ENCODE peak calls at places on chromosomes 11 and 22, in eight cellular contexts. X, Q, W, Z, G, M, D and I are unnamed samples.

GRCh38 chr11:83070044-83070877 is 1.4 kb downstream of the RAB30 start:
- DNase-seq in X (no peak), Q (peak; percentile 63), W (peak; percentile 45), Z (peak; percentile 50), G (no peak), M (no peak), D (no peak), I (no peak)

GRCh38 chr22:39928556-39929401 is 27.9 kb downstream of the GRAP2 start:
- DNase-seq in X (no peak), Q (no peak), W (no peak), Z (no peak), G (no peak), M (no peak), D (no peak), I (no peak)

GRCh38 chr11:131356201-131356600 is 14.2 kb upstream of the NTM start:
- DNase-seq in X (no peak), Q (peak; percentile 83), W (no peak), Z (peak; percentile 18), G (no peak), M (no peak), D (no peak), I (no peak)

GRCh38 chr11:95790933-95791247 is 592 bp downstream of the CEP57 start:
- DNase-seq in X (peak; percentile 77), Q (peak; percentile 61), W (peak; percentile 56), Z (peak; percentile 30), G (no peak), M (peak; percentile 87), D (no peak), I (peak; percentile 34)

GRCh38 chr11:44286268-44286880 is 23.6 kb downstream of the ALX4 start:
- DNase-seq in X (peak; percentile 36), Q (no peak), W (peak; percentile 70), Z (peak; percentile 38), G (peak; percentile 87), M (peak; percentile 79), D (peak; percentile 23), I (peak; percentile 88)

GRCh38 chr11:134498326-134499139 is 86.5 kb upstream of the B3GAT1 start:
- DNase-seq in X (peak; percentile 3), Q (no peak), W (no peak), Z (no peak), G (peak; percentile 53), M (no peak), D (peak; percentile 77), I (no peak)

GRCh38 chr11:28835790-28836189 is 727.6 kb downstream of the METTL15 start:
- DNase-seq in X (no peak), Q (peak; percentile 68), W (peak; percentile 75), Z (peak; percentile 30), G (no peak), M (no peak), D (no peak), I (no peak)

GRCh38 chr11:45158210-45158644 is 11.8 kb downstream of the PRDM11 start:
- DNase-seq in X (peak; percentile 68), Q (no peak), W (no peak), Z (no peak), G (peak; percentile 70), M (no peak), D (no peak), I (no peak)

GRCh38 chr11:66539526-66539925 is 6.3 kb downstream of the ZDHHC24 start:
- DNase-seq in X (no peak), Q (no peak), W (no peak), Z (no peak), G (no peak), M (no peak), D (no peak), I (no peak)

GRCh38 chr11:15963266-15963665 is 393.1 kb downstream of the SOX6 start:
- DNase-seq in X (no peak), Q (no peak), W (no peak), Z (no peak), G (no peak), M (no peak), D (no peak), I (no peak)

GRCh38 chr11:88175707-88176066 is 444 bp upstream of the RAB38 start:
- DNase-seq in X (no peak), Q (peak; percentile 33), W (no peak), Z (no peak), G (no peak), M (no peak), D (no peak), I (peak; percentile 26)

GRCh38 chr11:75565221-75565814 is 3.3 kb downstream of the SERPINH1 start:
- DNase-seq in X (peak; percentile 75), Q (peak; percentile 68), W (peak; percentile 38), Z (peak; percentile 82), G (no peak), M (no peak), D (no peak), I (no peak)

GRCh38 chr22:37913233-37913721 is 7.2 kb downstream of the MICALL1 start:
- DNase-seq in X (no peak), Q (no peak), W (no peak), Z (no peak), G (no peak), M (no peak), D (no peak), I (no peak)

GRCh38 chr11:106399075-106399500 is 321.6 kb downstream of the AASDHPPT start:
- DNase-seq in X (peak; percentile 35), Q (peak; percentile 100), W (peak; percentile 86), Z (peak; percentile 99), G (no peak), M (no peak), D (no peak), I (no peak)

GRCh38 chr22:24942301-24942700 is 4.2 kb downstream of the LHFPL7 start:
- DNase-seq in X (no peak), Q (no peak), W (no peak), Z (no peak), G (no peak), M (no peak), D (no peak), I (no peak)

GRCh38 chr22:50473855-50474671 is 772 bp downstream of the SBF1 start:
- DNase-seq in X (no peak), Q (peak; percentile 49), W (no peak), Z (peak; percentile 42), G (peak; percentile 86), M (peak; percentile 36), D (no peak), I (peak; percentile 63)

GRCh38 chr22:29877620-29878019 is 5.4 kb upstream of the MTMR3 start:
- DNase-seq in X (no peak), Q (peak; percentile 48), W (no peak), Z (peak; percentile 6), G (no peak), M (peak; percentile 25), D (no peak), I (no peak)

GRCh38 chr11:60706931-60707330 is 7.5 kb downstream of the MS4A8 start:
- DNase-seq in X (no peak), Q (no peak), W (no peak), Z (no peak), G (no peak), M (no peak), D (no peak), I (no peak)
- TF ChIP-seq CTCF in X (no peak), Q (no peak), W (no peak), Z (no peak), G (no peak), M (no peak), D (no peak), I (no peak)

GRCh38 chr22:17787159-17788022 is 13.1 kb upstream of the BID start:
- DNase-seq in X (no peak), Q (peak; percentile 14), W (no peak), Z (no peak), G (no peak), M (no peak), D (no peak), I (no peak)

GRCh38 chr22:17786435-17787158 is 12.3 kb upstream of the BID start:
- DNase-seq in X (no peak), Q (peak; percentile 49), W (no peak), Z (peak; percentile 6), G (no peak), M (peak; percentile 45), D (no peak), I (no peak)

GRCh38 chr22:17788023-17788330 is 13.7 kb upstream of the BID start:
- DNase-seq in X (no peak), Q (no peak), W (no peak), Z (no peak), G (no peak), M (peak; percentile 71), D (no peak), I (no peak)

GRCh38 chr22:17789379-17790200 is 15.3 kb upstream of the BID start:
- DNase-seq in X (no peak), Q (no peak), W (no peak), Z (no peak), G (no peak), M (no peak), D (no peak), I (no peak)

DNA sequence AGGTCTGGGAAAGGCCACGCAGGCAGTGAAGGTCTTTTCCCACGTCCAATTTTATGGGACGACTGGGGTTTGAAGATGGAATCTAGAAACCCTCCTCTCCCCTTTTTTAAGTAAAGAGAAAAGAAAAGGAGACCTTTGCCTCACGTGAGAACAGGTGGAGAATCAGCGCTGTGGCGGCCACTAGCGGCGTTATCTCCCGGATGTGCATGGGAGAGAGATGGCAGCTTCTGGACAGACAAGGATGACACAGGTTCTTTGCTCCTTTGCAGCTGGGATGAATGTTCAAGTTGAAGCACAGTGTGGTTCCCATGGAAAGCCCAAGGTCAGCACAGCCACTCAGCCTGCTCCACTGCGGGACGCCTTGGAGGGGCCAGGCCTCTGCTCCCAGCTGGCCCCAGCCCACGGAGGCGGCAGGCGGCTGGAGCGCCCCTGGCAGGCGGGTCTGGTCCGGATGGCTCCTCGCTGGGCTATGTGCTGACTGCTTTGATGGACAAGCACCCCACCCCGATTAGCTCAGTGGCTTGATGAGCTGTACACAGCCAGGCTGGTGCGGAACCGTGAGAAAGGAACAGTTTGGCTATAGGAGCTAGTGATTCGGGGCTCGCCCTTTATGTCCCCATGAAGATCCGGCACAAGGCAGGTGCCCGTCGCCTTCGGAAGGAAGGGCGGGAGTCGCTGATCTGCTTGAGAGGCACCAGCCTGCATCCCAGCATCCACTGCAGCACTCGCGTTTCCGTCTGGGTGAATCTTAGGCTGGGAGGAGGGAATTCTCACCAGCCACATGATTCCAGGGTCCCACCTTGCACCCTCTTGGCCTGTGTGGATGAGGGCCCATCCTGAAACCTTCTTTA is 14.5 kb upstream of the BID start:
- DNase-seq in X (no peak), Q (no peak), W (no peak), Z (no peak), G (no peak), M (no peak), D (no peak), I (no peak)
- TF ChIP-seq CTCF in X (no peak), Q (peak; percentile 26), W (peak; percentile 20), Z (no peak), G (no peak), M (peak; percentile 16), D (no peak), I (no peak)

DNA sequence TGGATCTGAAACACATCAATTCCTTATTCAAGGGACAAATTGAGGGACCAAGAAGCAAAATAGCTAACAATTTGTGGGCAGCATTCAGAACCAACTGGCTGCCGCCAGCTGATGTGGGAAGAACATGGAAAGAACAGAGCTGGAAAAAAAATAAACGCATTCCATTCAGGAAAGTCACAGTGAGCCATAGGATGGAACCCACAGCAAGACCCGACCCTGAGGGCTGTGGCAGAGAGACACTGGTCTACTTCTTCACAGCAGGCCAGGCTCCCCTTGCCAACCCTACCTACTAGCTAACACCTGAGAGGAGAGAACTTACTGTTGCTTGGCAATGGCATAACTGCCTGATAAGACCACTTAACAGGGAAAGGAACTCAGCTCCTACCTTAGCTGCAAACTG is 123.5 kb upstream of the APOA1 start:
- DNase-seq in X (no peak), Q (peak; percentile 79), W (no peak), Z (peak; percentile 70), G (no peak), M (no peak), D (no peak), I (no peak)
- TF ChIP-seq CTCF in X (no peak), Q (no peak), W (no peak), Z (no peak), G (no peak), M (no peak), D (no peak), I (no peak)

GRCh38 chr22:36334081-36334831 is 53.5 kb downstream of the MYH9 start:
- DNase-seq in X (no peak), Q (no peak), W (peak; percentile 54), Z (no peak), G (peak; percentile 88), M (peak; percentile 68), D (no peak), I (no peak)
- TF ChIP-seq CTCF in X (no peak), Q (peak; percentile 40), W (no peak), Z (peak; percentile 67), G (no peak), M (peak; percentile 24), D (no peak), I (no peak)